ENCODE peak calls at places on chromosomes 2 and 18, in four cellular contexts. I, H, J and P are unnamed samples.

GRCh38 chr18:55338955-55339662 is 248.9 kb downstream of the TCF4 start:
- DNase-seq in I (no peak), H (no peak), J (no peak), P (no peak)

GRCh38 chr2:240999873-241000541 is 1.6 kb downstream of the SNED1 start:
- DNase-seq in I (no peak), H (no peak), J (peak; percentile 73), P (peak; percentile 68)

GRCh38 chr2:221529943-221530652 is 42.0 kb downstream of the EPHA4 start:
- DNase-seq in I (peak; percentile 63), H (no peak), J (no peak), P (no peak)

GRCh38 chr2:23414106-23414505 is 29.1 kb downstream of the KLHL29 start:
- DNase-seq in I (no peak), H (no peak), J (no peak), P (no peak)

GRCh38 chr18:13323186-13323585 is 104.6 kb downstream of the LDLRAD4 start:
- DNase-seq in I (no peak), H (no peak), J (no peak), P (no peak)

GRCh38 chr2:106147159-106147558 is 46.9 kb downstream of the UXS1 start:
- DNase-seq in I (peak; percentile 7), H (no peak), J (no peak), P (no peak)

GRCh38 chr2:110948027-110948687 is 172.6 kb upstream of the BCL2L11 start:
- DNase-seq in I (no peak), H (no peak), J (no peak), P (no peak)

GRCh38 chr2:41068740-41069139 is 616.9 kb upstream of the SLC8A1 start:
- DNase-seq in I (no peak), H (no peak), J (no peak), P (no peak)

GRCh38 chr18:61822879-61823278 is 69.9 kb downstream of the RNF152 start:
- DNase-seq in I (no peak), H (no peak), J (no peak), P (no peak)

GRCh38 chr2:217822296-217823252 is 180.2 kb downstream of the TNS1 start:
- DNase-seq in I (no peak), H (no peak), J (no peak), P (no peak)

GRCh38 chr2:134138115-134138514 is 115.8 kb upstream of the MGAT5 start:
- DNase-seq in I (no peak), H (no peak), J (no peak), P (no peak)

GRCh38 chr2:69693472-69694450 is 48.2 kb upstream of the ANXA4 start:
- DNase-seq in I (no peak), H (no peak), J (no peak), P (no peak)

GRCh38 chr2:58928942-58929341 is 687.8 kb upstream of the FANCL start:
- DNase-seq in I (no peak), H (no peak), J (no peak), P (no peak)

GRCh38 chr2:950627-950992 is at the start of gene SNTG2:
- DNase-seq in I (no peak), H (no peak), J (no peak), P (no peak)

GRCh38 chr18:77170850-77171410 is 38.3 kb upstream of the MBP start:
- DNase-seq in I (no peak), H (no peak), J (no peak), P (no peak)

GRCh38 chr18:21267370-21267769 is 25.3 kb downstream of the GREB1L start:
- DNase-seq in I (no peak), H (no peak), J (no peak), P (no peak)

GRCh38 chr2:60569680-60570111 is 16.2 kb upstream of the BCL11A start:
- DNase-seq in I (no peak), H (no peak), J (no peak), P (no peak)

GRCh38 chr2:120734930-120735611 is 597 bp upstream of the GLI2 start:
- DNase-seq in I (no peak), H (no peak), J (no peak), P (peak; percentile 57)

GRCh38 chr2:235854276-235854675 is 313.9 kb downstream of the GBX2 start:
- DNase-seq in I (no peak), H (no peak), J (no peak), P (no peak)

GRCh38 chr2:190408538-190409271 is 550 bp downstream of the MFSD6 start:
- DNase-seq in I (no peak), H (peak; percentile 67), J (peak; percentile 83), P (no peak)

GRCh38 chr2:168758970-168759820 is 43.2 kb upstream of the NOSTRIN start:
- DNase-seq in I (peak; percentile 20), H (no peak), J (no peak), P (no peak)

GRCh38 chr18:8552151-8552550 is 57.1 kb upstream of the RAB12 start:
- DNase-seq in I (no peak), H (no peak), J (no peak), P (no peak)

GRCh38 chr2:136057023-136057801 is 60.7 kb downstream of the CXCR4 start:
- DNase-seq in I (no peak), H (no peak), J (no peak), P (no peak)

GRCh38 chr2:150639917-150640538 is 152.6 kb upstream of the RND3 start:
- DNase-seq in I (no peak), H (no peak), J (no peak), P (no peak)

GRCh38 chr18:52948878-52949444 is 609.0 kb downstream of the DCC start:
- DNase-seq in I (no peak), H (no peak), J (no peak), P (no peak)

GRCh38 chr2:110105608-110106467 is 9.8 kb downstream of the MALL start:
- DNase-seq in I (no peak), H (no peak), J (no peak), P (peak; percentile 68)

GRCh38 chr2:158366342-158366741 is 90.2 kb downstream of the CCDC148 start:
- DNase-seq in I (no peak), H (no peak), J (no peak), P (no peak)

GRCh38 chr2:135230150-135230549 is 178.1 kb downstream of the RAB3GAP1 start:
- DNase-seq in I (no peak), H (no peak), J (no peak), P (no peak)

GRCh38 chr18:46163941-46164499 is 59.8 kb downstream of the HAUS1 start:
- DNase-seq in I (no peak), H (no peak), J (no peak), P (no peak)

GRCh38 chr2:217724436-217724835 is 278.4 kb downstream of the TNS1 start:
- DNase-seq in I (no peak), H (no peak), J (no peak), P (no peak)

GRCh38 chr2:233059547-233059796 is 670 bp upstream of the INPP5D start:
- DNase-seq in I (no peak), H (no peak), J (no peak), P (no peak)

GRCh38 chr2:212730994-212731393 is 192.4 kb upstream of the ERBB4 start:
- DNase-seq in I (no peak), H (no peak), J (no peak), P (no peak)

GRCh38 chr2:71250945-71251344 is 24.0 kb upstream of the PAIP2B start:
- DNase-seq in I (no peak), H (no peak), J (no peak), P (no peak)

GRCh38 chr2:239706407-239706806 is 305.6 kb upstream of the HDAC4 start:
- DNase-seq in I (no peak), H (no peak), J (no peak), P (no peak)

GRCh38 chr2:232628466-232629200 is 4.8 kb upstream of the EFHD1 start:
- DNase-seq in I (no peak), H (no peak), J (peak; percentile 18), P (no peak)

GRCh38 chr18:70110678-70111077 is 94.8 kb downstream of the RTTN start:
- DNase-seq in I (no peak), H (no peak), J (no peak), P (no peak)

GRCh38 chr2:75065402-75066008 is 107.1 kb downstream of the POLE4 start:
- DNase-seq in I (no peak), H (no peak), J (no peak), P (no peak)

GRCh38 chr2:158786897-158787296 is 8.2 kb upstream of the DAPL1 start:
- DNase-seq in I (no peak), H (no peak), J (no peak), P (no peak)

GRCh38 chr2:236994361-236994760 is 91.3 kb upstream of the COPS8 start:
- DNase-seq in I (no peak), H (no peak), J (no peak), P (no peak)

GRCh38 chr2:104431701-104432121 is 422.2 kb upstream of the POU3F3 start:
- DNase-seq in I (no peak), H (no peak), J (no peak), P (no peak)

DNA sequence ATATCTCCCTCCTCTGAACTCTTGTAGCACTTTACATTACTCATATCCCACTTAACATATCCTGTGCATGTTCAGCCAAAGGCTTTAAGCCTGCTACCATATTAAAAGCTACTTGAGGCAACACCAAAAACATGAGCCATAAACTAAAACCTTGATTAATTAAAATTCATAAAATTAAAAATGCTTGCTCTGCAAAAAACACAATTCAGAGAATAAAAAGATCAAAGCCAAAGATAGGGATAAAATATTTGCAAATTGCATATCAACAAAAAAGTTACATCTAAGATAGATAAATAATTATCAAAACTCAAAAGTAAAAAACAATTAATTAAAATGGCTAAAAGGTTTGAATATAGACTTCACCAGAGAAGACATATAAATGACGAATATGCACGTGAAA is 495.4 kb upstream of the PIK3C3 start:
- DNase-seq in I (no peak), H (no peak), J (no peak), P (no peak)
- TF ChIP-seq CTCF in I (no peak), H (no peak), J (no peak), P (no peak)

GRCh38 chr2:224436634-224437033 is 34.7 kb upstream of the FAM124B start:
- DNase-seq in I (no peak), H (no peak), J (no peak), P (no peak)

GRCh38 chr2:224433442-224433841 is 31.5 kb upstream of the FAM124B start:
- DNase-seq in I (no peak), H (no peak), J (no peak), P (no peak)

GRCh38 chr2:224432003-224432574 is 30.2 kb upstream of the FAM124B start:
- DNase-seq in I (no peak), H (no peak), J (no peak), P (no peak)

GRCh38 chr2:224438726-224439125 is 36.8 kb upstream of the FAM124B start:
- DNase-seq in I (no peak), H (no peak), J (no peak), P (no peak)

DNA sequence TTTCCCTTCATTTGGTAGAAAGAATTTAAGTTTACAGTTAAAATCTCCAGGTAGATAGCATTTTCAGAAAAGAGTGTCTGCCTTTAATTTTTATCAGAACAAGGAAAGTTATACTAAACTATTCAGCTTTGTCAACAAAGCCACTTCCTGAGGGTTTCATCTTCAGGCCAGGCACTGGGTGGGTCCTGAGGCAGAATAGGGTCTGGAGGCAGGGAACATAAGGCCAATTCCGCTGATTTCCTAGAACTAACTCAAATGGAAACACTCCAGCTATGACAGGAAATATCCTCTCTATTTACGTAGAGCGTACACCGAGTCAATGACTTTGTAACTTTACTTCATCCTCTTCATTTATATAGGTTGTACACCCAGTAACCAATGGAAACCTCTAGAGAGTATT is 32.7 kb upstream of the FAM124B start:
- DNase-seq in I (no peak), H (no peak), J (no peak), P (no peak)
- TF ChIP-seq CTCF in I (no peak), H (no peak), J (no peak), P (no peak)

GRCh38 chr2:38528008-38528442 is 74.7 kb downstream of the HNRNPLL start:
- DNase-seq in I (no peak), H (no peak), J (no peak), P (no peak)
- TF ChIP-seq CTCF in I (no peak), H (no peak), J (peak; percentile 3), P (no peak)

GRCh38 chr2:35163948-35164347 is 1191.6 kb upstream of the CRIM1 start:
- DNase-seq in I (no peak), H (no peak), J (no peak), P (no peak)

GRCh38 chr2:35168351-35168750 is 1187.2 kb upstream of the CRIM1 start:
- DNase-seq in I (no peak), H (no peak), J (no peak), P (no peak)
- TF ChIP-seq CTCF in I (no peak), H (no peak), J (peak; percentile 16), P (peak; percentile 56)